ENCODE peak calls at places on chromosomes 4 and X, in six cellular contexts. U is uterus; O is colonic mucosa; Q is CD8-positive, alpha-beta T cell; Y is aorta; F is transverse colon. X is an unnamed sample.

GRCh38 chrX:100911731-100912130 is 17.0 kb downstream of the XKRX start:
- DNase-seq in U (no peak), O (no peak), Q (no peak), Y (no peak), F (no peak), X (no peak)

GRCh38 chr4:24413311-24413784 is 171.0 kb downstream of the DHX15 start:
- DNase-seq in U (no peak), O (no peak), Q (no peak), Y (no peak), F (no peak), X (no peak)

GRCh38 chr4:129446074-129446473 is 350.1 kb downstream of the C4orf33 start:
- DNase-seq in U (no peak), O (no peak), Q (no peak), Y (no peak), F (no peak), X (no peak)

GRCh38 chrX:77389891-77390290 is 57.3 kb upstream of the FGF16 start:
- DNase-seq in U (no peak), O (no peak), Q (no peak), Y (no peak), F (no peak), X (no peak)

GRCh38 chr4:13541720-13542576 is 2.4 kb downstream of the NKX3-2 start:
- DNase-seq in U (no peak), O (peak), Q (peak), Y (no peak), F (peak), X (no peak)

GRCh38 chr4:175215657-175216056 is 297.5 kb downstream of the ADAM29 start:
- DNase-seq in U (no peak), O (no peak), Q (no peak), Y (no peak), F (no peak), X (no peak)

GRCh38 chrX:118884552-118885138 is 61.0 kb downstream of the ZCCHC12 start:
- DNase-seq in U (no peak), O (peak), Q (no peak), Y (no peak), F (no peak), X (no peak)

GRCh38 chrX:71301195-71301924 is at the start of gene ITGB1BP2:
- DNase-seq in U (peak), O (no peak), Q (no peak), Y (no peak), F (no peak), X (no peak)

GRCh38 chr4:4541040-4541631 is 712 bp downstream of the STX18 start:
- DNase-seq in U (no peak), O (peak), Q (peak), Y (peak), F (peak), X (no peak)

GRCh38 chr4:38099020-38099600 is 138.9 kb downstream of the PTTG2 start:
- DNase-seq in U (no peak), O (no peak), Q (no peak), Y (no peak), F (no peak), X (no peak)

GRCh38 chr4:38100474-38101255 is 140.5 kb downstream of the PTTG2 start:
- DNase-seq in U (no peak), O (no peak), Q (no peak), Y (no peak), F (no peak), X (no peak)

GRCh38 chr4:38101563-38101962 is 141.4 kb downstream of the PTTG2 start:
- DNase-seq in U (no peak), O (no peak), Q (no peak), Y (no peak), F (no peak), X (no peak)

GRCh38 chr4:38097818-38098217 is 137.6 kb downstream of the PTTG2 start:
- DNase-seq in U (no peak), O (no peak), Q (no peak), Y (no peak), F (no peak), X (no peak)

DNA sequence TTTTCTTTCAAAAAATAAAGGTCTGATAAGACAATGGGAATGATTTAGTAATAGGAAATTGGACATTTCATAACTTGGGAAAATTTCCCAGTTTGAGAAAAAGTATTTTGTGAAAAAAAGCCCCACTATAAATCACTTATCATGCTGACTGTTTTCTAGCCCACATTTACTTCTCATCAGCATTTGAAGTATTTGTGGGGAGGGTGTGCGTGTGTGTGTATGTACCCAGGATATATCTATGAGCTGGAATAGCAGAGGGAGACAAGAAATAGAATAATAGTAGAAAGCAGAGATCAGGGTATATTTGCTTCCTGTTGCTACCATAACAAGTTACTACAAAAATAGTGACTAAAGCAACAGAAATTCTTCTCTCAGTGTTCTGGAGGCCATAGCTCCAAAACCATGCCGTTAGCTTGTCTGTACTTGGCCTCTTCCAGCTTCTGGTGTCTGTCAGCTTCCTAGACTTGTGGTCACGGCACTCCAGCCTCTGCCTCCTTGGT is 139.8 kb downstream of the PTTG2 start:
- DNase-seq in U (no peak), O (no peak), Q (no peak), Y (no peak), F (no peak), X (no peak)
- H3K27ac ChIP-seq in U (peak), O (no peak), Q (no peak), Y (no peak), F (no peak), X (no peak)

GRCh38 chr4:52873861-52874343 is 11.8 kb downstream of the RASL11B start:
- DNase-seq in U (no peak), O (peak), Q (no peak), Y (no peak), F (peak), X (no peak)
- H3K27ac ChIP-seq in U (no peak), O (no peak), Q (no peak), Y (no peak), F (no peak), X (no peak)

DNA sequence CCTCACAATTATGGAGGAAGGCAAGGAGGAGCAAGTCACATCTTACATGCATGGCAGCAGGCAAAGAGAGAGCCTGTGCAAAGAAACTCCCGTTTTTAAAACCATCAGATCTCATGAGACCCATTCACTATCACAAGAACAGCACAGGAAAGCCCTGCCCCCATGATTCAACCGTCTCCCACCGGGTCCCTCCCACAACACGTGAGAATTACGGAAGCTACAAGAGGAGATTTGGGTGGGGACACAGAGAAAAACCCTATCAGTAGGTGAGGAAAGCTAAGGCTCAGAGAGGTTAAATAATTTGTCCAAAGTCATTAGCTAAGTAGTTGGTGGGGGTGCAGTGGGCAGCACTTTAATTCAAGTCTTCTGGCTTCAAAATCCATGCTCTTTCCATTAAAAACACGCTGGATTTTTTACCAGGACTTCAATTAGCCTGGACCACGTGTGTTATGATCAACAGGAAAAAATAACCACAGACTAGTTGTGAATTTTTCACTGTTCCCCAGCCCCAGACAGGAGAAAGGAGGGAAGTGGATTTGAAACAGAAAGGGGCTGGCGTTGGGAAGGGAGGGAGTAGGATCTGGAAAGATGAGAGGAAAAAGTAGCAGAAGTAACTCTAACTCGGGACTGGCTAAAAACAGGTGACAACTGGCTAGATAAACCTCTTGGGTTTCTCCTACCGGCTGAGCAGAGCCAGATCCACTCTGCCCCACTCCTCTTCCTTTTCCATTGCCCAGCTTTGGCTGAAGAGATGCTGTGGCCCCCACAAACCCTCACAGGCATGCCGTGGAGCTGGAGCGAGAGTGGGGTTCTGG is 986 bp downstream of the MTMR8 start:
- DNase-seq in U (no peak), O (no peak), Q (no peak), Y (no peak), F (no peak), X (no peak)
- H3K27ac ChIP-seq in U (peak), O (peak), Q (peak), Y (no peak), F (peak), X (no peak)

GRCh38 chr4:1799997-1800375 is 6.9 kb downstream of the FGFR3 start:
- DNase-seq in U (no peak), O (no peak), Q (no peak), Y (no peak), F (no peak), X (no peak)

GRCh38 chr4:1799364-1799996 is 6.4 kb downstream of the FGFR3 start:
- DNase-seq in U (no peak), O (peak), Q (no peak), Y (no peak), F (peak), X (no peak)

GRCh38 chr4:1801286-1801958 is 8.3 kb downstream of the FGFR3 start:
- DNase-seq in U (no peak), O (no peak), Q (no peak), Y (no peak), F (no peak), X (no peak)

GRCh38 chr4:1802151-1802715 is 9.1 kb downstream of the FGFR3 start:
- DNase-seq in U (no peak), O (peak), Q (no peak), Y (no peak), F (peak), X (no peak)

GRCh38 chr4:1800805-1801204 is 7.7 kb downstream of the FGFR3 start:
- DNase-seq in U (no peak), O (no peak), Q (no peak), Y (no peak), F (no peak), X (no peak)
- H3K27ac ChIP-seq in U (no peak), O (no peak), Q (no peak), Y (no peak), F (no peak), X (no peak)

DNA sequence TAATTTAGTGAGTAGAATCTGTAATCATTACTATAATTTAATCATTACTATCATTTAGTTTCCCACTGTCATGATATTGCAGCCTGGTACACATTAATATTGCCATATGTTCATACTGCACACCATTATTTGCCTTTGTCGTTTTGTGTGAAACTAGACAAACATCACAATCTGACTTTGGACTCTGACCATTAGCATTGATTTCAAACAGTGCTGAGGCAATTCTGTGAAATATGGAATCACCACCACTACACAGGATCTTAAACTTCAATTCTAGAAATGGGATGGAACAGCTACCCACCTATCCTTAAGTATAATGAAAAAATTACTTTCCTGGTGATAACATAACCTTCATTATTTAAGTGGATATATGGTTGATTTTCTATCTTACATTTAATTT is 98.3 kb downstream of the SORBS2 start:
- DNase-seq in U (no peak), O (no peak), Q (no peak), Y (no peak), F (no peak), X (no peak)
- H3K27ac ChIP-seq in U (no peak), O (no peak), Q (no peak), Y (no peak), F (no peak), X (no peak)

DNA sequence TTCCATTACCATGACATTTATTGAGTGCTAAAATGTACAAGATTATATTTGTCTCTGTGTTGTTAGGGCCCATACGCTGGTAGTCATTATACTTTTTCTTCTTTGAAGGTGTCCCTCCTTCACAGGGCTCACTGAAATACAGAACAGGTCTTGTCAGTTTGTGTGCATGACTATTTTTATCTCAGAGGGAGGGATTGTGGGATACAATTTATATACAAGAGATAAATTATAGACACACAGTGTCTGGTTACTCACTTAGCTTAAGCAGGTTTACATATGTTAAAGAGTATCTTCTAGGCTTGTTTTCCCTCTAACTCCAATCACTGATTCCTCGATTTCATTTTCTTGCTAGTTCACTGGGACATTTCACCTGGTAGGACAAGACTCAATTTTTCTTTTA is 143.3 kb upstream of the GUCY1A1 start:
- DNase-seq in U (no peak), O (no peak), Q (no peak), Y (no peak), F (no peak), X (no peak)
- H3K27ac ChIP-seq in U (peak), O (no peak), Q (no peak), Y (no peak), F (no peak), X (no peak)